ENCODE peak calls at places on chromosomes 16 and 17, in five cellular contexts. O is ELF-1, S is A549, L is cardiac muscle cell, K is K562. G is an unnamed sample.

GRCh38 chr17:81391268-81391963 is 3.8 kb upstream of the BAHCC1 start:
- DNase-seq in K (no peak), L (no peak), S (no peak), O (no peak), G (no peak)

GRCh38 chr17:32575865-32576264 is 89.1 kb downstream of the CDK5R1 start:
- DNase-seq in K (no peak), L (no peak), O (no peak), S (no peak), G (no peak)

GRCh38 chr17:40558651-40559015 is 6.6 kb downstream of the CCR7 start:
- DNase-seq in L (no peak), S (no peak), K (no peak), O (no peak), G (no peak)

GRCh38 chr16:69386596-69386995 is 789 bp upstream of the TERF2 start:
- DNase-seq in L (no peak), S (no peak), K (no peak), O (no peak), G (no peak)

GRCh38 chr17:78787444-78787843 is 5.4 kb upstream of the CYTH1 start:
- DNase-seq in L (no peak), K (peak; percentile 44), S (peak; percentile 78), O (no peak), G (no peak)

GRCh38 chr16:30637952-30638351 is 12.8 kb upstream of the PRR14 start:
- DNase-seq in K (no peak), L (no peak), O (peak; percentile 32), S (peak; percentile 82), G (no peak)

GRCh38 chr16:77556203-77556602 is 121.4 kb upstream of the ADAMTS18 start:
- DNase-seq in O (peak; percentile 83), L (peak; percentile 36), S (no peak), K (no peak), G (no peak)

GRCh38 chr16:85227262-85227923 is 115.1 kb upstream of the CIBAR2 start:
- DNase-seq in K (no peak), L (no peak), O (peak; percentile 46), S (no peak), G (no peak)

GRCh38 chr16:85206472-85207356 is 94.4 kb upstream of the CIBAR2 start:
- DNase-seq in L (peak; percentile 87), S (no peak), K (no peak), O (peak; percentile 76), G (no peak)

GRCh38 chr17:73639926-73640325 is 4.3 kb downstream of the SDK2 start:
- DNase-seq in K (no peak), S (no peak), L (no peak), O (no peak), G (no peak)

GRCh38 chr17:6413073-6413472 is 21.8 kb downstream of the AIPL1 start:
- DNase-seq in S (peak; percentile 65), K (peak; percentile 11), O (no peak), L (peak; percentile 56), G (no peak)

GRCh38 chr17:80738020-80738380 is 193.4 kb downstream of the RPTOR start:
- DNase-seq in L (no peak), K (no peak), S (no peak), O (no peak), G (no peak)

GRCh38 chr16:46898006-46898405 is 13.8 kb downstream of the GPT2 start:
- DNase-seq in K (no peak), S (no peak), L (no peak), O (no peak), G (no peak)

GRCh38 chr16:53865492-53865863 is 161.5 kb downstream of the FTO start:
- DNase-seq in L (no peak), S (peak; percentile 22), K (peak; percentile 18), O (peak; percentile 8), G (no peak)

GRCh38 chr16:2498531-2499253 is 15.1 kb upstream of the ATP6V0C start:
- DNase-seq in O (no peak), L (no peak), K (no peak), S (no peak), G (no peak)

GRCh38 chr16:4832698-4833343 is 14.3 kb downstream of the GLYR1 start:
- DNase-seq in S (no peak), K (no peak), L (no peak), O (no peak), G (no peak)

GRCh38 chr16:22694887-22695382 is 119.0 kb upstream of the HS3ST2 start:
- DNase-seq in L (no peak), S (no peak), K (no peak), O (peak; percentile 43), G (no peak)

GRCh38 chr17:74408830-74409229 is 23.1 kb upstream of the GPRC5C start:
- DNase-seq in K (no peak), L (no peak), S (no peak), O (no peak), G (no peak)

GRCh38 chr17:82793974-82794620 is 42.2 kb downstream of the TBCD start:
- DNase-seq in O (peak; percentile 58), K (no peak), L (no peak), S (no peak), G (no peak)

GRCh38 chr17:6269474-6269873 is 165.4 kb downstream of the AIPL1 start:
- DNase-seq in L (peak; percentile 89), K (peak; percentile 20), S (peak; percentile 47), O (peak; percentile 26), G (no peak)

GRCh38 chr17:4475001-4475400 is 23.7 kb upstream of the SPNS2 start:
- DNase-seq in K (no peak), O (peak; percentile 88), S (no peak), L (no peak), G (no peak)

GRCh38 chr17:61583242-61583641 is 7.8 kb downstream of the NACA2 start:
- DNase-seq in K (peak; percentile 33), S (peak; percentile 79), L (peak; percentile 43), O (no peak), G (no peak)